ENCODE peak calls at places on chromosomes 3 and 15, in six cellular contexts. Z is stimulated activated CD4-positive, alpha-beta T cell treated with anti-CD3 and anti-CD28 coated beads, Interleukin-2, amount 100 ng/mL, for 48 hours; J is activated CD4-positive, alpha-beta T cell treated with anti-CD3 and anti-CD28 coated beads for 36 hours; K is hepatic stellate cell; V is HCT116; L is amniotic epithelial cell. M is an unnamed sample.

GRCh38 chr3:179179979-179180758 is 32.0 kb downstream of the PIK3CA start:
- DNase-seq in Z (no peak), J (no peak), K (no peak), V (no peak), L (peak), M (no peak)

GRCh38 chr15:101045835-101046691 is 126.9 kb downstream of the LRRK1 start:
- DNase-seq in Z (no peak), J (no peak), K (no peak), V (no peak), L (no peak), M (no peak)

GRCh38 chr15:74608776-74609175 is 6.9 kb upstream of the CLK3 start:
- DNase-seq in Z (no peak), J (no peak), K (no peak), V (no peak), L (no peak), M (no peak)

GRCh38 chr3:139427283-139428060 is 38.0 kb upstream of the COPB2 start:
- DNase-seq in Z (no peak), J (no peak), K (peak), V (peak), L (peak), M (peak)

GRCh38 chr3:169581633-169582032 is 81.9 kb downstream of the MECOM start:
- DNase-seq in Z (no peak), J (no peak), K (no peak), V (no peak), L (no peak), M (no peak)

GRCh38 chr15:81292516-81293001 is 31.4 kb downstream of the STARD5 start:
- DNase-seq in Z (no peak), J (peak), K (no peak), V (no peak), L (no peak), M (peak)

GRCh38 chr3:184160456-184160855 is 5.3 kb downstream of the DVL3 start:
- DNase-seq in Z (no peak), J (no peak), K (peak), V (no peak), L (peak), M (no peak)

GRCh38 chr15:72195101-72195511 is 2.5 kb downstream of the GRAMD2A start:
- DNase-seq in Z (no peak), J (no peak), K (no peak), V (no peak), L (no peak), M (no peak)

GRCh38 chr3:156602424-156602823 is 47.5 kb upstream of the SSR3 start:
- DNase-seq in Z (no peak), J (no peak), K (no peak), V (no peak), L (peak), M (no peak)

GRCh38 chr3:162507397-162507796 is 1010.8 kb downstream of the OTOL1 start:
- DNase-seq in Z (no peak), J (no peak), K (peak), V (no peak), L (peak), M (no peak)

GRCh38 chr3:134249935-134250716 is 533 bp downstream of the RYK start:
- DNase-seq in Z (peak), J (peak), K (peak), V (no peak), L (no peak), M (peak)

GRCh38 chr3:23202921-23203650 is at the start of gene UBE2E2:
- DNase-seq in Z (peak), J (peak), K (peak), V (no peak), L (peak), M (peak)

GRCh38 chr3:10366681-10367101 is 45.8 kb upstream of the SEC13 start:
- DNase-seq in Z (peak), J (peak), K (peak), V (peak), L (peak), M (no peak)

GRCh38 chr3:177596822-177597271 is 399.6 kb upstream of the TBL1XR1 start:
- DNase-seq in Z (no peak), J (no peak), K (no peak), V (no peak), L (no peak), M (no peak)

GRCh38 chr3:72082121-72082715 is 297.3 kb upstream of the PROK2 start:
- DNase-seq in Z (no peak), J (no peak), K (no peak), V (no peak), L (peak), M (peak)

GRCh38 chr15:73959801-73960200 is 32.3 kb downstream of the STOML1 start:
- DNase-seq in Z (no peak), J (no peak), K (no peak), V (no peak), L (no peak), M (no peak)

GRCh38 chr3:149016669-149017541 is 25.6 kb downstream of the GYG1 start:
- DNase-seq in Z (no peak), J (no peak), K (peak), V (no peak), L (peak), M (no peak)

GRCh38 chr3:5016218-5017161 is 37.3 kb downstream of the BHLHE40 start:
- DNase-seq in Z (no peak), J (peak), K (peak), V (peak), L (peak), M (peak)

GRCh38 chr3:124587053-124587408 is 143.2 kb upstream of the UMPS start:
- DNase-seq in Z (no peak), J (no peak), K (no peak), V (no peak), L (peak), M (no peak)

GRCh38 chr3:186839874-186840641 is 2.5 kb upstream of the ADIPOQ start:
- DNase-seq in Z (no peak), J (no peak), K (no peak), V (no peak), L (peak), M (no peak)

GRCh38 chr15:72222433-72222832 is 8.6 kb downstream of the PKM start:
- DNase-seq in Z (no peak), J (peak), K (no peak), V (no peak), L (peak), M (no peak)

GRCh38 chr15:46365612-46366011 is 730.8 kb downstream of the SQOR start:
- DNase-seq in Z (no peak), J (no peak), K (no peak), V (no peak), L (peak), M (no peak)

GRCh38 chr15:26197719-26198118 is 334.6 kb upstream of the ATP10A start:
- DNase-seq in Z (no peak), J (no peak), K (no peak), V (no peak), L (no peak), M (no peak)

GRCh38 chr15:51229907-51230328 is 108.5 kb downstream of the CYP19A1 start:
- DNase-seq in Z (no peak), J (no peak), K (peak), V (no peak), L (peak), M (peak)

GRCh38 chr3:134038716-134039115 is 9.0 kb upstream of the SLCO2A1 start:
- DNase-seq in Z (no peak), J (no peak), K (no peak), V (no peak), L (no peak), M (no peak)

GRCh38 chr3:196409409-196409808 is 22.8 kb downstream of the UBXN7 start:
- DNase-seq in Z (no peak), J (no peak), K (no peak), V (no peak), L (no peak), M (no peak)

GRCh38 chr3:114856867-114857266 is 290.2 kb downstream of the ZBTB20 start:
- DNase-seq in Z (no peak), J (no peak), K (no peak), V (no peak), L (no peak), M (no peak)

GRCh38 chr3:52395503-52395865 is 49.4 kb downstream of the SEMA3G start:
- DNase-seq in Z (no peak), J (no peak), K (no peak), V (no peak), L (no peak), M (no peak)

GRCh38 chr15:50876989-50877360 is 31.5 kb upstream of the AP4E1 start:
- DNase-seq in Z (peak), J (peak), K (peak), V (peak), L (peak), M (peak)

GRCh38 chr3:134449277-134449676 is 36.5 kb downstream of the ANAPC13 start:
- DNase-seq in Z (no peak), J (peak), K (peak), V (no peak), L (peak), M (peak)

GRCh38 chr3:197023241-197023997 is 6.2 kb downstream of the MELTF start:
- DNase-seq in Z (no peak), J (no peak), K (peak), V (no peak), L (no peak), M (peak)

GRCh38 chr3:10551821-10552630 is 46.6 kb upstream of the ATP2B2 start:
- DNase-seq in Z (peak), J (peak), K (no peak), V (peak), L (peak), M (no peak)

GRCh38 chr3:113096158-113096893 is 105.5 kb downstream of the GTPBP8 start:
- DNase-seq in Z (no peak), J (no peak), K (no peak), V (no peak), L (peak), M (no peak)

M was measured in OCI-LY7.